ENCODE peak calls at places on chromosomes 13 and 19, in five cellular contexts. One of them, this sample, is unnamed.

GRCh38 chr13:107480130-107480529 is 735.2 kb downstream of the LIG4 start:
- DNase-seq in Jurkat, Clone E6-1: no peak
- DNase-seq in fibroblast of the aortic adventitia: no peak
- DNase-seq in thoracic aorta: no peak
- DNase-seq in choroid plexus epithelial cell: no peak
- DNase-seq in this sample: no peak

GRCh38 chr19:13007292-13008045 is 12.2 kb downstream of the NFIX start:
- DNase-seq in thoracic aorta: no peak
- DNase-seq in fibroblast of the aortic adventitia: peak; percentile 42
- DNase-seq in Jurkat, Clone E6-1: no peak
- DNase-seq in choroid plexus epithelial cell: no peak
- DNase-seq in this sample: no peak

GRCh38 chr19:50736338-50736737 is 13.2 kb downstream of the CLEC11A start:
- DNase-seq in thoracic aorta: no peak
- DNase-seq in choroid plexus epithelial cell: no peak
- DNase-seq in Jurkat, Clone E6-1: no peak
- DNase-seq in fibroblast of the aortic adventitia: no peak
- DNase-seq in this sample: no peak

GRCh38 chr19:44869728-44870470 is 21.2 kb upstream of the TOMM40 start:
- DNase-seq in choroid plexus epithelial cell: peak; percentile 77
- DNase-seq in Jurkat, Clone E6-1: no peak
- DNase-seq in fibroblast of the aortic adventitia: no peak
- DNase-seq in thoracic aorta: no peak
- DNase-seq in this sample: peak; percentile 25

GRCh38 chr19:42657551-42657950 is 62.8 kb upstream of the CEACAM8 start:
- DNase-seq in Jurkat, Clone E6-1: no peak
- DNase-seq in thoracic aorta: no peak
- DNase-seq in choroid plexus epithelial cell: peak; percentile 38
- DNase-seq in fibroblast of the aortic adventitia: peak; percentile 23
- DNase-seq in this sample: no peak

GRCh38 chr13:31322702-31323101 is 122.9 kb downstream of the B3GLCT start:
- DNase-seq in fibroblast of the aortic adventitia: no peak
- DNase-seq in choroid plexus epithelial cell: no peak
- DNase-seq in thoracic aorta: no peak
- DNase-seq in Jurkat, Clone E6-1: no peak
- DNase-seq in this sample: no peak

GRCh38 chr19:4676955-4677731 is 7.0 kb upstream of the MYDGF start:
- DNase-seq in choroid plexus epithelial cell: peak; percentile 76
- DNase-seq in fibroblast of the aortic adventitia: peak; percentile 28
- DNase-seq in thoracic aorta: no peak
- DNase-seq in Jurkat, Clone E6-1: no peak
- DNase-seq in this sample: no peak

GRCh38 chr19:794989-795658 is 2.1 kb upstream of the PTBP1 start:
- DNase-seq in fibroblast of the aortic adventitia: peak; percentile 52
- DNase-seq in Jurkat, Clone E6-1: no peak
- DNase-seq in thoracic aorta: no peak
- DNase-seq in choroid plexus epithelial cell: no peak
- DNase-seq in this sample: no peak

GRCh38 chr13:97975280-97975850 is 21.9 kb downstream of the IPO5 start:
- DNase-seq in thoracic aorta: no peak
- DNase-seq in choroid plexus epithelial cell: peak; percentile 44
- DNase-seq in Jurkat, Clone E6-1: no peak
- DNase-seq in fibroblast of the aortic adventitia: no peak
- DNase-seq in this sample: no peak

GRCh38 chr13:66888698-66889097 is 341.4 kb downstream of the PCDH9 start:
- DNase-seq in choroid plexus epithelial cell: peak; percentile 23
- DNase-seq in Jurkat, Clone E6-1: no peak
- DNase-seq in thoracic aorta: no peak
- DNase-seq in fibroblast of the aortic adventitia: no peak
- DNase-seq in this sample: no peak

GRCh38 chr13:77398825-77399620 is 72.1 kb upstream of the MYCBP2 start:
- DNase-seq in Jurkat, Clone E6-1: no peak
- DNase-seq in fibroblast of the aortic adventitia: no peak
- DNase-seq in choroid plexus epithelial cell: no peak
- DNase-seq in thoracic aorta: no peak
- DNase-seq in this sample: no peak

GRCh38 chr19:2462635-2463421 is 6.1 kb upstream of the LMNB2 start:
- DNase-seq in fibroblast of the aortic adventitia: peak; percentile 98
- DNase-seq in choroid plexus epithelial cell: peak; percentile 96
- DNase-seq in Jurkat, Clone E6-1: no peak
- DNase-seq in thoracic aorta: peak; percentile 38
- DNase-seq in this sample: peak; percentile 80

GRCh38 chr13:43776680-43777079 is 10.1 kb downstream of the ENOX1 start:
- DNase-seq in fibroblast of the aortic adventitia: no peak
- DNase-seq in Jurkat, Clone E6-1: no peak
- DNase-seq in choroid plexus epithelial cell: peak; percentile 50
- DNase-seq in thoracic aorta: no peak
- DNase-seq in this sample: no peak

GRCh38 chr13:44373601-44374347 is at the start of gene SERP2:
- DNase-seq in thoracic aorta: no peak
- DNase-seq in Jurkat, Clone E6-1: no peak
- DNase-seq in choroid plexus epithelial cell: no peak
- DNase-seq in fibroblast of the aortic adventitia: peak; percentile 34
- DNase-seq in this sample: no peak

GRCh38 chr19:982567-983170 is 1.5 kb upstream of the WDR18 start:
- DNase-seq in thoracic aorta: no peak
- DNase-seq in choroid plexus epithelial cell: peak; percentile 54
- DNase-seq in fibroblast of the aortic adventitia: peak; percentile 47
- DNase-seq in Jurkat, Clone E6-1: no peak
- DNase-seq in this sample: no peak

GRCh38 chr13:89951341-89951740 is 1396.1 kb upstream of the MIR17HG start:
- DNase-seq in fibroblast of the aortic adventitia: no peak
- DNase-seq in Jurkat, Clone E6-1: no peak
- DNase-seq in thoracic aorta: no peak
- DNase-seq in choroid plexus epithelial cell: no peak
- DNase-seq in this sample: no peak

GRCh38 chr19:37505958-37506386 is 767 bp upstream of the ZNF793 start:
- DNase-seq in thoracic aorta: no peak
- DNase-seq in fibroblast of the aortic adventitia: no peak
- DNase-seq in Jurkat, Clone E6-1: no peak
- DNase-seq in choroid plexus epithelial cell: no peak
- DNase-seq in this sample: no peak

GRCh38 chr13:84925443-84925842 is 873.8 kb downstream of the SLITRK6 start:
- DNase-seq in thoracic aorta: no peak
- DNase-seq in Jurkat, Clone E6-1: no peak
- DNase-seq in fibroblast of the aortic adventitia: no peak
- DNase-seq in choroid plexus epithelial cell: peak; percentile 19
- DNase-seq in this sample: peak; percentile 13

GRCh38 chr13:31204592-31204991 is 4.8 kb downstream of the B3GLCT start:
- DNase-seq in fibroblast of the aortic adventitia: peak; percentile 67
- DNase-seq in choroid plexus epithelial cell: peak; percentile 66
- DNase-seq in Jurkat, Clone E6-1: no peak
- DNase-seq in thoracic aorta: no peak
- DNase-seq in this sample: no peak

GRCh38 chr13:27149702-27150101 is 21.9 kb downstream of the USP12 start:
- DNase-seq in Jurkat, Clone E6-1: no peak
- DNase-seq in choroid plexus epithelial cell: no peak
- DNase-seq in thoracic aorta: no peak
- DNase-seq in fibroblast of the aortic adventitia: no peak
- DNase-seq in this sample: no peak

GRCh38 chr19:49685845-49686332 is 3.5 kb upstream of the ADM5 start:
- DNase-seq in choroid plexus epithelial cell: no peak
- DNase-seq in Jurkat, Clone E6-1: no peak
- DNase-seq in fibroblast of the aortic adventitia: no peak
- DNase-seq in thoracic aorta: no peak
- DNase-seq in this sample: no peak

GRCh38 chr13:62627226-62627625 is 1211.6 kb upstream of the PCDH20 start:
- DNase-seq in choroid plexus epithelial cell: no peak
- DNase-seq in fibroblast of the aortic adventitia: no peak
- DNase-seq in thoracic aorta: no peak
- DNase-seq in Jurkat, Clone E6-1: no peak
- DNase-seq in this sample: no peak

GRCh38 chr19:42068361-42068755 is 1.6 kb downstream of the GRIK5 start:
- DNase-seq in Jurkat, Clone E6-1: no peak
- DNase-seq in choroid plexus epithelial cell: no peak
- DNase-seq in thoracic aorta: no peak
- DNase-seq in fibroblast of the aortic adventitia: no peak
- DNase-seq in this sample: no peak

GRCh38 chr19:51338563-51339312 is 3.2 kb downstream of the VSIG10L start:
- DNase-seq in Jurkat, Clone E6-1: peak; percentile 66
- DNase-seq in thoracic aorta: peak; percentile 66
- DNase-seq in choroid plexus epithelial cell: peak; percentile 78
- DNase-seq in fibroblast of the aortic adventitia: peak; percentile 62
- DNase-seq in this sample: peak; percentile 19

GRCh38 chr13:30851697-30852096 is 54.4 kb upstream of the MEDAG start:
- DNase-seq in choroid plexus epithelial cell: no peak
- DNase-seq in thoracic aorta: no peak
- DNase-seq in Jurkat, Clone E6-1: no peak
- DNase-seq in fibroblast of the aortic adventitia: no peak
- DNase-seq in this sample: no peak

GRCh38 chr19:7680606-7681335 is at the start of gene TRAPPC5:
- DNase-seq in Jurkat, Clone E6-1: peak; percentile 78
- DNase-seq in thoracic aorta: no peak
- DNase-seq in fibroblast of the aortic adventitia: peak; percentile 73
- DNase-seq in choroid plexus epithelial cell: peak; percentile 83
- DNase-seq in this sample: peak; percentile 40

GRCh38 chr13:24066405-24067292 is 93.9 kb upstream of the SPATA13 start:
- DNase-seq in choroid plexus epithelial cell: no peak
- DNase-seq in fibroblast of the aortic adventitia: no peak
- DNase-seq in Jurkat, Clone E6-1: no peak
- DNase-seq in thoracic aorta: no peak
- DNase-seq in this sample: no peak

GRCh38 chr19:18514800-18515682 is 6.8 kb downstream of the ELL start:
- DNase-seq in thoracic aorta: no peak
- DNase-seq in choroid plexus epithelial cell: peak; percentile 93
- DNase-seq in fibroblast of the aortic adventitia: no peak
- DNase-seq in Jurkat, Clone E6-1: no peak
- DNase-seq in this sample: no peak

GRCh38 chr19:33606556-33606955 is 15.2 kb upstream of the CHST8 start:
- DNase-seq in Jurkat, Clone E6-1: no peak
- DNase-seq in choroid plexus epithelial cell: no peak
- DNase-seq in fibroblast of the aortic adventitia: no peak
- DNase-seq in thoracic aorta: no peak
- DNase-seq in this sample: no peak

GRCh38 chr19:6376512-6377193 is 920 bp upstream of the PSPN start:
- DNase-seq in Jurkat, Clone E6-1: no peak
- DNase-seq in fibroblast of the aortic adventitia: no peak
- DNase-seq in choroid plexus epithelial cell: no peak
- DNase-seq in thoracic aorta: no peak
- DNase-seq in this sample: no peak

GRCh38 chr13:107348931-107349330 is 781.0 kb upstream of the ARGLU1 start:
- DNase-seq in choroid plexus epithelial cell: peak; percentile 49
- DNase-seq in Jurkat, Clone E6-1: no peak
- DNase-seq in fibroblast of the aortic adventitia: no peak
- DNase-seq in thoracic aorta: no peak
- DNase-seq in this sample: no peak

GRCh38 chr19:38831142-38831605 is 420 bp downstream of the ECH1 start:
- DNase-seq in Jurkat, Clone E6-1: no peak
- DNase-seq in thoracic aorta: peak; percentile 34
- DNase-seq in fibroblast of the aortic adventitia: peak; percentile 81
- DNase-seq in choroid plexus epithelial cell: peak; percentile 99
- DNase-seq in this sample: peak; percentile 74

DNA sequence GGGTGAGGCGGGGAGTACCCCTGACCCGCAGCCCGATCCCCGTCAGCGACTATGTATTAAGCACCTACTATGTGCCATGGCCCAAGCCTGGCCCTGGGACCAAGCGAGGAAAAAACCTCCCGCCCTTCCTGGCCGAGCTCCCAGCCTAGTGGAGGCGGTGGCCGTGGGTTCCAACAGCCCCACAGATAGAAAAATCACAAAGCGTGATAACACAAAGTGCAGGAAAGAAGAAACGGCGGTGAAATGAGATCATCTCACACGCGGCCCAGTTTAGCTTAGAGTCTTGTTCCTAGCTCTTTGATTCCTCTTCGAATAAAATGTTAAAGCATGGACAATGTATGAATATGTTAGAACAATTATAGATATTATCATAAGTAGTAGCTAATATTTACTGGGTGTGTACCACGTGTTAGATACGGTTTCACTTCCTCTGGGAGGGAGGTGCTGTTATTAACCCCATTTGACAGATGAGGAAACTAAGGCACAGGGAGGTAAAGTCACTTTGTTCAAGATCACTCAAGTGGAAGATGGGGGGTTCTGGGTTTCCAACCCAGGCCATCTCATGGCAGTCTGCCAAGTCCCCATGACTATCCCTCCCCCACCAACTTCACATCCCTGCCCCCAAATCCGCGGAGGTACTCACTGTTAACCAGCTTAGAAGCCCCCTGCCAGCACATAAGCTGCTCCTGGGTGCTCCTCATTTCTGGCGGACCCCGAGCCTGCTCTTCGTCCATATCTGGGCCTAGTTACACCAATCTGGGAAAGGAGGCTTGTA is 1.2 kb upstream of the FXYD7 start:
- DNase-seq in thoracic aorta: no peak
- DNase-seq in Jurkat, Clone E6-1: no peak
- DNase-seq in choroid plexus epithelial cell: no peak
- DNase-seq in fibroblast of the aortic adventitia: no peak
- DNase-seq in this sample: no peak
- H3K4me3 ChIP-seq in thoracic aorta: peak overlapping the region; percentile 49
- H3K4me3 ChIP-seq in Jurkat, Clone E6-1: peak overlapping the region; percentile 21
- H3K4me3 ChIP-seq in choroid plexus epithelial cell: peak overlapping the region; percentile 14
- H3K4me3 ChIP-seq in fibroblast of the aortic adventitia: no peak overlapping the region
- H3K4me3 ChIP-seq in this sample: no peak overlapping the region

GRCh38 chr13:103883698-103884097 is 817.5 kb upstream of the SLC10A2 start:
- DNase-seq in Jurkat, Clone E6-1: no peak
- DNase-seq in thoracic aorta: no peak
- DNase-seq in fibroblast of the aortic adventitia: no peak
- DNase-seq in choroid plexus epithelial cell: peak; percentile 18
- DNase-seq in this sample: no peak
- H3K4me3 ChIP-seq in Jurkat, Clone E6-1: no peak overlapping the region
- H3K4me3 ChIP-seq in thoracic aorta: no peak overlapping the region
- H3K4me3 ChIP-seq in fibroblast of the aortic adventitia: no peak overlapping the region
- H3K4me3 ChIP-seq in choroid plexus epithelial cell: no peak overlapping the region
- H3K4me3 ChIP-seq in this sample: no peak overlapping the region

GRCh38 chr13:52406629-52407028 is 657 bp upstream of the THSD1 start:
- DNase-seq in thoracic aorta: no peak
- DNase-seq in Jurkat, Clone E6-1: no peak
- DNase-seq in fibroblast of the aortic adventitia: peak; percentile 28
- DNase-seq in choroid plexus epithelial cell: no peak
- DNase-seq in this sample: no peak
- H3K4me3 ChIP-seq in thoracic aorta: peak overlapping the region; percentile 76
- H3K4me3 ChIP-seq in Jurkat, Clone E6-1: no peak overlapping the region
- H3K4me3 ChIP-seq in fibroblast of the aortic adventitia: peak overlapping the region; percentile 74
- H3K4me3 ChIP-seq in choroid plexus epithelial cell: no peak overlapping the region
- H3K4me3 ChIP-seq in this sample: peak overlapping the region; percentile 78

DNA sequence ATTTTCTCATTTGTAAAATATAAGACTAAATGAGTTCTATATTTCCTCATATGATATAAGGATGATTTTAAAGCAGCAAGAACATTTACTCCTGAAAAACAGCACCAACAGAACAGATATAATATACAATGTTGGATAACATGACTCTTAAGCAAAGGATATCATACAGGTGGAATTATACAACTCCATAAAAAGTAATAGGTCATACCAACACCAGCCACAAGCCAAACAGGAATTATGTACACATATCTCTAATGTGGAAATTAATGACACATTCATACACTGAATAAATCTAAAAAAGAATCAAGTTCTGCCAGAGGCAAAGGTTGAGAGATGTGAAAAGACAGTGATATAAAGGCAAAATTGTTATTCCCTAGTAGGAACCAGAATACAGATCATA is 25.9 kb downstream of the INTS6 start:
- DNase-seq in fibroblast of the aortic adventitia: no peak
- DNase-seq in thoracic aorta: no peak
- DNase-seq in choroid plexus epithelial cell: no peak
- DNase-seq in Jurkat, Clone E6-1: no peak
- DNase-seq in this sample: no peak
- H3K4me3 ChIP-seq in fibroblast of the aortic adventitia: no peak overlapping the region
- H3K4me3 ChIP-seq in thoracic aorta: no peak overlapping the region
- H3K4me3 ChIP-seq in choroid plexus epithelial cell: no peak overlapping the region
- H3K4me3 ChIP-seq in Jurkat, Clone E6-1: no peak overlapping the region
- H3K4me3 ChIP-seq in this sample: no peak overlapping the region